ENCODE peak calls at places on chromosomes 6 and 20, in four cellular contexts. B is germinal center; N is activated naive CD4-positive, alpha-beta T cell; S is BJ. P is an unnamed sample.

GRCh38 chr20:32067234-32067821 is 15.3 kb downstream of the HCK start:
- DNase-seq in S (peak), N (no peak), B (no peak), P (no peak)

GRCh38 chr6:37343248-37343647 is 10.5 kb upstream of the RNF8 start:
- DNase-seq in S (no peak), B (no peak), N (no peak), P (no peak)

GRCh38 chr6:81785340-81785739 is 32.9 kb upstream of the TENT5A start:
- DNase-seq in N (no peak), S (no peak), B (no peak), P (no peak)

GRCh38 chr6:100464162-100464851 is 414 bp downstream of the SIM1 start:
- DNase-seq in N (no peak), B (no peak), S (no peak), P (peak)

GRCh38 chr6:137493218-137494038 is 766 bp downstream of the OLIG3 start:
- DNase-seq in S (no peak), B (no peak), N (no peak), P (peak)

GRCh38 chr6:11459002-11459658 is 78.4 kb upstream of the TMEM170B start:
- DNase-seq in S (no peak), N (no peak), B (peak), P (peak)

GRCh38 chr6:33417127-33417902 is 592 bp downstream of the CUTA start:
- DNase-seq in S (peak), N (no peak), B (no peak), P (no peak)

GRCh38 chr20:43722153-43722505 is 4.7 kb downstream of the GTSF1L start:
- DNase-seq in B (no peak), S (no peak), N (no peak), P (no peak)

GRCh38 chr6:166310634-166311033 is 2.4 kb upstream of the PRR18 start:
- DNase-seq in B (no peak), S (no peak), N (no peak), P (no peak)

GRCh38 chr6:114121913-114122662 is 151.1 kb upstream of the HDAC2 start:
- DNase-seq in N (no peak), S (no peak), B (no peak), P (no peak)

GRCh38 chr6:118680452-118681095 is 29.2 kb upstream of the CEP85L start:
- DNase-seq in B (no peak), N (no peak), S (no peak), P (no peak)

GRCh38 chr6:46254946-46255345 is 84.2 kb upstream of the ENPP5 start:
- DNase-seq in S (no peak), B (no peak), N (no peak), P (no peak)

GRCh38 chr6:134026597-134026996 is 25.8 kb downstream of the SLC2A12 start:
- DNase-seq in S (no peak), B (no peak), N (no peak), P (no peak)

GRCh38 chr6:4380881-4381281 is 245.5 kb upstream of the ECI2 start:
- DNase-seq in S (no peak), N (no peak), B (no peak), P (no peak)

GRCh38 chr6:68777956-68778355 is 142.9 kb downstream of the ADGRB3 start:
- DNase-seq in N (no peak), B (no peak), S (no peak), P (no peak)

GRCh38 chr20:2142649-2143048 is 41.0 kb downstream of the STK35 start:
- DNase-seq in N (no peak), B (no peak), S (no peak), P (no peak)

GRCh38 chr6:48664850-48665249 is 553.9 kb upstream of the PTCHD4 start:
- DNase-seq in S (peak), B (no peak), N (no peak), P (no peak)

GRCh38 chr6:53598584-53598983 is 53.7 kb upstream of the GCLC start:
- DNase-seq in B (no peak), S (no peak), N (no peak), P (no peak)

GRCh38 chr20:50248104-50248631 is 57.5 kb downstream of the CEBPB start:
- DNase-seq in S (no peak), N (no peak), B (no peak), P (no peak)

GRCh38 chr20:36154696-36155628 is at the start of gene EPB41L1:
- DNase-seq in B (no peak), N (no peak), S (no peak), P (peak)

GRCh38 chr6:51936536-51936935 is 150.9 kb downstream of the PKHD1 start:
- DNase-seq in N (no peak), S (no peak), B (no peak), P (no peak)

GRCh38 chr6:48959401-48960060 is 503.5 kb downstream of the MMUT start:
- DNase-seq in S (no peak), B (no peak), N (no peak), P (no peak)

GRCh38 chr6:169454204-169454871 is 200.7 kb upstream of the THBS2 start:
- DNase-seq in N (no peak), S (peak), B (no peak), P (no peak)

GRCh38 chr6:69349776-69350175 is 447.0 kb downstream of the LMBRD1 start:
- DNase-seq in B (no peak), S (no peak), N (no peak), P (no peak)

GRCh38 chr6:44054635-44055559 is 72.4 kb downstream of the MRPL14 start:
- DNase-seq in B (no peak), N (no peak), S (peak), P (no peak)

GRCh38 chr20:57412347-57413029 is 21.3 kb downstream of the RBM38 start:
- DNase-seq in S (no peak), B (no peak), N (no peak), P (no peak)

GRCh38 chr6:148681666-148682065 is 65.2 kb upstream of the UST start:
- DNase-seq in N (no peak), B (no peak), S (no peak), P (no peak)

GRCh38 chr20:13784893-13785715 is at the start of the genes ESF1 and NDUFAF5:
- DNase-seq in B (peak), S (peak), N (peak), P (peak)

GRCh38 chr20:62831361-62831788 is 14.5 kb downstream of the COL9A3 start:
- DNase-seq in B (no peak), N (no peak), S (no peak), P (no peak)

GRCh38 chr6:107585815-107586435 is 96.0 kb downstream of the SOBP start:
- DNase-seq in B (no peak), N (no peak), S (no peak), P (no peak)

GRCh38 chr6:130834482-130835251 is 7.5 kb downstream of the SMLR1 start:
- DNase-seq in B (no peak), S (no peak), N (no peak), P (no peak)

GRCh38 chr6:158924499-158925455 is 75.2 kb downstream of the RSPH3 start:
- DNase-seq in N (no peak), B (no peak), S (no peak), P (no peak)